ENCODE peak calls at places on chromosomes 13 and 19, in four cellular contexts. F is uterus, M is left ventricle myocardium inferior, E is GM20000. R is an unnamed sample.

GRCh38 chr13:102038787-102039186 is 363.1 kb downstream of the FGF14 start:
- DNase-seq in F (no peak), M (no peak), E (no peak), R (no peak)

GRCh38 chr19:15891434-15891833 is 6.4 kb downstream of the CYP4F2 start:
- DNase-seq in F (no peak), M (no peak), E (no peak), R (no peak)

GRCh38 chr13:92849381-92849780 is 377.2 kb upstream of the GPC6 start:
- DNase-seq in F (no peak), M (no peak), E (no peak), R (no peak)

GRCh38 chr19:35585844-35586243 is at the start of gene PMIS2:
- DNase-seq in F (no peak), M (no peak), E (no peak), R (no peak)

GRCh38 chr19:21604941-21605548 is 99.6 kb downstream of the ZNF429 start:
- DNase-seq in F (peak), M (no peak), E (no peak), R (no peak)

GRCh38 chr13:100852146-100852545 is 177.6 kb upstream of the TMTC4 start:
- DNase-seq in F (no peak), M (no peak), E (no peak), R (no peak)

GRCh38 chr19:15672580-15673175 is at the start of gene CYP4F12:
- DNase-seq in F (peak), M (peak), E (no peak), R (no peak)

GRCh38 chr19:32017341-32017948 is 328.0 kb upstream of the ZNF507 start:
- DNase-seq in F (peak), M (no peak), E (no peak), R (no peak)

GRCh38 chr13:75628811-75629210 is 7.3 kb upstream of the LMO7 start:
- DNase-seq in F (no peak), M (no peak), E (no peak), R (no peak)

GRCh38 chr19:43784251-43784980 is 3.6 kb upstream of the KCNN4 start:
- DNase-seq in F (no peak), M (no peak), E (peak), R (peak)

GRCh38 chr19:21130097-21130775 is 11.6 kb upstream of the ZNF431 start:
- DNase-seq in F (no peak), M (no peak), E (no peak), R (no peak)

GRCh38 chr13:50685491-50685890 is 158.0 kb downstream of the DLEU7 start:
- DNase-seq in F (peak), M (peak), E (no peak), R (no peak)

GRCh38 chr13:51624207-51624606 is 39.9 kb downstream of the WDFY2 start:
- DNase-seq in F (no peak), M (no peak), E (no peak), R (no peak)

GRCh38 chr13:98405690-98406344 is 171.1 kb downstream of the STK24 start:
- DNase-seq in F (no peak), M (no peak), E (no peak), R (no peak)

GRCh38 chr13:22936228-22936627 is 244.6 kb upstream of the SGCG start:
- DNase-seq in F (no peak), M (no peak), E (peak), R (no peak)

GRCh38 chr19:40785526-40785925 is 7.5 kb downstream of the RAB4B start:
- DNase-seq in F (no peak), M (no peak), E (no peak), R (no peak)

GRCh38 chr19:16012552-16012951 is 63.7 kb upstream of the TPM4 start:
- DNase-seq in F (no peak), M (no peak), E (no peak), R (no peak)

GRCh38 chr13:24306632-24307031 is 2.7 kb upstream of the C1QTNF9 start:
- DNase-seq in F (no peak), M (no peak), E (no peak), R (no peak)

GRCh38 chr19:1474011-1474764 is 4.8 kb downstream of the C19orf25 start:
- DNase-seq in F (no peak), M (peak), E (no peak), R (peak)

GRCh38 chr13:41418027-41418426 is 39.3 kb upstream of the RGCC start:
- DNase-seq in F (no peak), M (no peak), E (no peak), R (no peak)

GRCh38 chr13:21579754-21580316 is 24.1 kb downstream of the MICU2 start:
- DNase-seq in F (no peak), M (no peak), E (no peak), R (no peak)
- TF ChIP-seq CTCF in F (no peak), M (no peak), E (no peak), R (no peak)

GRCh38 chr19:19050731-19051130 is 13.1 kb upstream of the SLC25A42 start:
- DNase-seq in F (no peak), M (no peak), E (no peak), R (no peak)
- TF ChIP-seq CTCF in F (no peak), M (no peak), E (no peak), R (no peak)

GRCh38 chr19:51824603-51825002 is 29.6 kb downstream of the FPR3 start:
- DNase-seq in F (no peak), M (no peak), E (no peak), R (no peak)

DNA sequence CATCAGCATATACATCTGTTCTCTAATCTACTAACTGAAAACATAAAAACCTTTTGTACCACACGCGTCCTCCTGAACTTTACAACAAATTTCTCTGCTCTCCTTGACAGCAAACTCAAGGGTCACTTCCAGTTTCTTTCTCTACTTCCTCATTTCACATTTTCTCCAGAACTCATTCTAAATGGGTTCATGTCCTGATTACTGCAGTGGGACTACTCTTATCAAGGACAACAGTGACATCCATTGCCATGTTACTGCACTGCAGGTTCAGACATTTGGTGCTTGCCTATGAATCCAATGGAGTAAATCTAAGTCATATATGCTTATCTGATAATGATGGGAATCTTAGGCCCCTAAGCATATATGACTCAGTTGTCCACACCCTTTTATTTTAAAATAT is 35.3 kb downstream of the FPR3 start:
- DNase-seq in F (no peak), M (no peak), E (no peak), R (no peak)
- TF ChIP-seq CTCF in F (peak), M (peak), E (no peak), R (no peak)

GRCh38 chr13:66831317-66831716 is 398.8 kb downstream of the PCDH9 start:
- DNase-seq in F (no peak), M (no peak), E (no peak), R (no peak)

GRCh38 chr13:66837246-66837645 is 392.9 kb downstream of the PCDH9 start:
- DNase-seq in F (no peak), M (no peak), E (no peak), R (no peak)

GRCh38 chr13:66829803-66830202 is 400.3 kb downstream of the PCDH9 start:
- DNase-seq in F (no peak), M (no peak), E (no peak), R (no peak)

GRCh38 chr13:66835040-66835628 is 395.0 kb downstream of the PCDH9 start:
- DNase-seq in F (peak), M (peak), E (no peak), R (no peak)
- TF ChIP-seq CTCF in F (no peak), M (peak), E (no peak), R (no peak)

DNA sequence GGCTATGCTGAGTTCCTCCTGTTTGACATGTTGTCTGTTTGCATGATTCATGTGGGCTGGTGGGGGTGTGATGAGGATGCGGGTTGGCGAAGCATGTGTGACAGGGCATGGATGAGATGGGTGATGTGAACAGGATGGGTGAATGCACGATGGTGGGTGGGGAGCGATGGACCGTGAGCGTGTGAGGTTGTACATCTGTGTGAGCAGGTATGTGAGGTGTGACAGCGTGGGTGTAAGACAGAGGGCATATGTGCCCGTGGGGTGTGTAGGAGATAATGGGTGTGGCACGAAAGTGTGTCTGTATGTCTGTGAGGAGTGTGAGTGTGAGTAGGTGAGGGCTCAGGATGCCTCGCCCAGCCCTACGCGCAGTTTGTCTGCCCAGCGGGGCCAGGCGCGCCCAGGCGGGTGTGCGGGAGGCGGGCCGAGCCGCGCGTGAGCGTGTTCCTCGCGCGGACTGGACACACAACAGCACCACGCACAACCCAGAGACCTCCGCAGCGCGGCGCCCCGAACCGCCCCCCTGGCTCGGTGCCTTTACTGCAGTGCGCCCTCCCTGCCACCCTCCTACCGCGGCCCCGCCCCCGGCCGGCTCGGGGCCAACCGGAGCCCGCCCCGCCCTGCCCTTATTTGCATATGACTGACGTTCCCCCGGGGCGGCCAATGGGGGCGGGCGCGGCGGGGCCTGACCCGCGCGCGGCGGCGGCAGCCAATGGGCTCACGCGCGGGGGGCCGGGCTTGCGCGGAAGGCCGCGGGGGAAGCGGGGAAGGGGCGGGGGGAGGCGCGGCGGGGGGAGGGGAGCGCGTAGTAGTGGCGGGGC is 14.4 kb downstream of the CIC start:
- DNase-seq in F (peak), M (peak), E (peak), R (peak)
- TF ChIP-seq CTCF in F (no peak), M (no peak), E (no peak), R (no peak)

GRCh38 chr13:61685683-61686013 is 270.0 kb upstream of the PCDH20 start:
- DNase-seq in F (no peak), M (no peak), E (no peak), R (no peak)
- TF ChIP-seq CTCF in F (no peak), M (no peak), E (no peak), R (no peak)

DNA sequence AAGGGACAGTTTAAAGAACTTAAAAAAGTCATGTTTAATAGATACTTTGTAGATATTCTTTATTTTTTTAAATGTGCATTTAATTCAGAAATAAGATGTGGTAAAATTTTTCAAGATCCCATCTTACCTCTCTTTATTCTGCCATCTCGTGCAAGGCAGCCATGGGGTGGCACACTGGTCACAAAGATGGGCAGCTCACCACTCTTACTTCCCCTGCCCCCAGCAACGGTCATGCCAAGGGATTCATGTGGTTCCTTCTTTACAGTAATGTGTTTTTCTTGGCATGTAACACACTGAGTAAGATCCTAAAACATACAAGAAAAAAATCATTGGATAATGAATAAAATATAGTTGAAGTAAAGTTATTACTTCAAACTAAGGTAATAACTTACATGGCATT is 64.2 kb downstream of the LNX2 start:
- DNase-seq in F (no peak), M (no peak), E (no peak), R (no peak)
- TF ChIP-seq CTCF in F (no peak), M (peak), E (no peak), R (peak)